ENCODE peak calls at places on chromosomes 2 and 18, in four cellular contexts. R is GM12878, D is HepG2, J is upper lobe of left lung. L is an unnamed sample.
A peak's percentile ranks its signal among the peaks of the same experiment; 100 is the strongest.

GRCh38 chr2:216012830-216013079 is 596 bp downstream of the MREG start:
- ATAC-seq in D (peak; percentile 32), R (no peak), J (no peak), L (no peak)

GRCh38 chr18:21441670-21442069 is 158.8 kb downstream of the ESCO1 start:
- ATAC-seq in J (no peak), D (no peak), R (no peak), L (no peak)

GRCh38 chr2:161139098-161139987 is 20.9 kb upstream of the TANK start:
- ATAC-seq in R (peak; percentile 55), D (no peak), J (no peak), L (peak; percentile 34)

GRCh38 chr2:47414682-47415458 is 11.9 kb downstream of the MSH2 start:
- ATAC-seq in J (no peak), R (peak; percentile 44), D (no peak), L (no peak)

GRCh38 chr2:62410926-62411456 is 95.0 kb downstream of the TMEM17 start:
- ATAC-seq in D (peak; percentile 44), J (no peak), R (no peak), L (peak; percentile 5)

GRCh38 chr2:234158812-234159211 is 108.3 kb downstream of the SPP2 start:
- ATAC-seq in J (no peak), R (no peak), D (no peak), L (no peak)

GRCh38 chr2:218375212-218375611 is 6.9 kb upstream of the SLC11A1 start:
- ATAC-seq in J (no peak), R (no peak), D (no peak), L (no peak)

GRCh38 chr2:134271758-134272157 is 17.9 kb downstream of the MGAT5 start:
- ATAC-seq in R (peak; percentile 53), D (no peak), J (no peak), L (no peak)

GRCh38 chr2:81324046-81324445 is 1019.5 kb upstream of the LRRTM1 start:
- ATAC-seq in R (peak; percentile 93), D (peak; percentile 45), J (no peak), L (no peak)

GRCh38 chr18:48492880-48493279 is 46.0 kb upstream of the CTIF start:
- ATAC-seq in R (no peak), D (no peak), J (no peak), L (no peak)

GRCh38 chr18:62939433-62939832 is 224.1 kb downstream of the PHLPP1 start:
- ATAC-seq in D (no peak), R (peak; percentile 20), J (no peak), L (peak; percentile 71)

GRCh38 chr2:240138275-240138984 is 2.0 kb downstream of the OTOS start:
- ATAC-seq in J (no peak), R (no peak), D (no peak), L (no peak)

GRCh38 chr2:216888907-216889622 is 29.2 kb upstream of the TNP1 start:
- ATAC-seq in D (no peak), J (no peak), R (no peak), L (no peak)

GRCh38 chr2:118242216-118242615 is 153.9 kb downstream of the INSIG2 start:
- ATAC-seq in J (no peak), D (peak; percentile 71), R (no peak), L (no peak)

GRCh38 chr2:206783718-206784117 is 18.3 kb downstream of the FASTKD2 start:
- ATAC-seq in R (peak; percentile 74), J (no peak), D (peak; percentile 96), L (no peak)

GRCh38 chr2:202290316-202290715 is 24.8 kb downstream of the NOP58 start:
- ATAC-seq in J (no peak), D (no peak), R (no peak), L (no peak)

GRCh38 chr18:11883153-11883552 is 25.0 kb downstream of the MPPE1 start:
- ATAC-seq in J (no peak), D (no peak), R (peak; percentile 97), L (no peak)

GRCh38 chr2:24046599-24046929 is 627 bp downstream of the WDCP start:
- ATAC-seq in D (no peak), J (no peak), R (no peak), L (no peak)

GRCh38 chr2:177165103-177165583 is 47.5 kb upstream of the HNRNPA3 start:
- ATAC-seq in J (peak; percentile 57), D (no peak), R (peak; percentile 22), L (peak; percentile 59)

GRCh38 chr2:197322729-197323720 is 12.4 kb upstream of the ANKRD44 start:
- ATAC-seq in J (no peak), R (peak; percentile 52), D (peak; percentile 89), L (no peak)

GRCh38 chr2:174794851-174795374 is 30.6 kb upstream of the CHRNA1 start:
- ATAC-seq in J (no peak), D (no peak), R (no peak), L (no peak)

GRCh38 chr2:136997550-136997949 is 232.2 kb downstream of the THSD7B start:
- ATAC-seq in D (no peak), R (no peak), J (no peak), L (no peak)

GRCh38 chr2:226131299-226131784 is 668.3 kb downstream of the IRS1 start:
- ATAC-seq in R (no peak), D (no peak), J (peak; percentile 71), L (no peak)

GRCh38 chr2:55839182-55839819 is 84.3 kb downstream of the EFEMP1 start:
- ATAC-seq in D (peak; percentile 97), R (no peak), J (peak; percentile 91), L (no peak)

GRCh38 chr2:1696472-1696871 is 47.8 kb downstream of the PXDN start:
- ATAC-seq in D (no peak), R (no peak), J (no peak), L (no peak)

GRCh38 chr2:118837067-118837466 is 10.4 kb downstream of the EN1 start:
- ATAC-seq in J (no peak), D (no peak), R (no peak), L (no peak)

GRCh38 chr2:171627412-171627811 is 59.9 kb upstream of the DYNC1I2 start:
- ATAC-seq in R (no peak), J (no peak), D (no peak), L (no peak)
- H3K9me3 ChIP-seq in R (no peaks in the 10 kb centered on the region), J (peaks cover 19% of the 10 kb centered on the region), D (peaks cover 31% of the 10 kb centered on the region), L (no peaks in the 10 kb centered on the region)

GRCh38 chr18:29164993-29165599 is 988.2 kb upstream of the CDH2 start:
- ATAC-seq in D (no peak), J (peak; percentile 49), R (no peak), L (peak; percentile 62)
- TF ChIP-seq EP300 in D (no peak), J (no peak), R (no peak), L (no peak)

GRCh38 chr18:35526476-35527120 is 28.8 kb upstream of the INO80C start:
- ATAC-seq in R (no peak), D (peak; percentile 40), J (peak; percentile 64), L (peak; percentile 27)

GRCh38 chr18:35528749-35529274 is 31.1 kb upstream of the INO80C start:
- ATAC-seq in R (no peak), J (no peak), D (no peak), L (no peak)

GRCh38 chr18:35524236-35524635 is 26.5 kb upstream of the INO80C start:
- ATAC-seq in J (peak; percentile 20), D (no peak), R (no peak), L (peak; percentile 44)

GRCh38 chr18:35522130-35522959 is 24.6 kb upstream of the INO80C start:
- ATAC-seq in R (no peak), D (peak; percentile 60), J (no peak), L (no peak)

GRCh38 chr18:35525795-35526475 is 28.2 kb upstream of the INO80C start:
- ATAC-seq in R (no peak), D (peak; percentile 58), J (peak; percentile 51), L (peak; percentile 18)
- H3K9me3 ChIP-seq in R (no peaks in the 10 kb centered on the region), D (peaks cover 3% of the 10 kb centered on the region), J (no peaks in the 10 kb centered on the region), L (no peaks in the 10 kb centered on the region)

GRCh38 chr2:221731432-221731831 is 159.3 kb upstream of the EPHA4 start:
- ATAC-seq in R (peak; percentile 61), D (peak; percentile 77), J (no peak), L (no peak)
- TF ChIP-seq EP300 in R (no peak), D (no peak), J (no peak), L (no peak)

GRCh38 chr2:16199882-16200590 is 259.7 kb downstream of the MYCN start:
- ATAC-seq in R (no peak), D (no peak), J (no peak), L (no peak)

GRCh38 chr2:16203069-16203468 is 262.7 kb downstream of the MYCN start:
- ATAC-seq in D (no peak), J (no peak), R (no peak), L (no peak)

GRCh38 chr2:16202643-16203020 is 262.3 kb downstream of the MYCN start:
- ATAC-seq in J (no peak), R (no peak), D (no peak), L (no peak)

GRCh38 chr2:16201876-16202642 is 261.7 kb downstream of the MYCN start:
- ATAC-seq in D (no peak), J (no peak), R (no peak), L (no peak)

DNA sequence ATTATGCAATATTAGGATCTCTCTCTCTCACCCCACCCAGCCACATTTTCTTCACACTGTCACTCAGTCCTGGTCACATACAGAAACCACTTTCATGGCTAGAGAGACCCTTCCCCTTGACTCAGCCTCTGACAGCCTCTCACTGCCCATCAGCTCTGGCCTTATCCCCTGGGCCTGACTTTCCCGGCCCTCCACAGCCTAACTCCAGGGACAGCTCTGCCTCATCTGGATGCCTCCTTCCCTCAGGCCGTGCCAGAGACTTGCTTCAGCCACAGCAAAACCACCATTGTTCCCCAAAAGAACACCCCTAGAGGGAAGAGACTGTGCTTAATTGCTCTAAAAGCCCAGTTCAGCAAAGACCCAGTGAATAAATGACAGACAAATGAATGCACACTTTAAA is 260.4 kb downstream of the MYCN start:
- ATAC-seq in D (no peak), R (no peak), J (no peak), L (no peak)
- H3K9me3 ChIP-seq in D (no peaks in the 10 kb centered on the region), R (no peaks in the 10 kb centered on the region), J (no peaks in the 10 kb centered on the region), L (no peaks in the 10 kb centered on the region)

DNA sequence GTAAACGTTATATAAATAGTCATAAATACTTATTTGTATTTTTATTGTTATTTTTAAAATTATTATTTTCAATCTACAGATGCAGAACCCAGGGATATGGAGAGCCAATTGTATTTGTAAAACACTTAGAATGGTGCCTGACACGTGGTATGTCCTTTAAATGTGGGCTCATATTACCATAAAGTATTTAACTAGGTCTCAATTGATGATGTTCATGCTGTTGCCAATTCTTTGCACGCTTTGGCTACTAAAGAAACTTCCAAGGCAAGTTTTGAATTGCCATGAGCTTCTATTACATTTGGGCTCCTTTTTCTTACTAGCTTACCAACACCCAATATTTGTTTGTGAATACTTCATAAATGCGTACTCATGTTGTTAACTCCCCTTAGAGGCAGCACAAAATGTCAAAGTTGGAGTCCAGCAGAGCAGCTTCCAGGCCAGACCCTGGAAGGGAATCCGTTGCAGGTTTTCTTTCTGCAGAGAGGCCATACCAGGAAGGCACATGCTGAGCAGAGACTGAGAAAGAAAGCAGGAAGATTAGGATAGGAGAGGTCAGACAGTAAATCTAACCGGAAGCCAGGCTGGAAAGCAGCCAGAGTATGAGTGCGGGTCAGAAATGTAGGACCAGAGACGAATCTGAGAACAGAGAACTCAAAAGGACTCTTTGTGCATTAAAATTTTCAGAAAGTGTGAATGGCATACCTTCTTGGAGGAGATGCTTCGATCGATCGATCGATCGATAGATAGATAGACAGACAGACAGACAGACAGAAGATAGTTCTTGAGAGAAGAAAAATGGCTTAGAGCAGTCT is 4.2 kb upstream of the NOSTRIN start:
- ATAC-seq in J (no peak), R (no peak), D (no peak), L (no peak)
- TF ChIP-seq EP300 in J (no peak), R (no peak), D (no peak), L (no peak)

GRCh38 chr18:77084757-77085035 is 47.9 kb downstream of the MBP start:
- ATAC-seq in R (no peak), D (no peak), J (no peak), L (peak; percentile 38)
- H3K9me3 ChIP-seq in R (no peaks in the 10 kb centered on the region), D (no peaks in the 10 kb centered on the region), J (no peaks in the 10 kb centered on the region), L (no peaks in the 10 kb centered on the region)

GRCh38 chr18:44509048-44509447 is 171.6 kb upstream of the SETBP1 start:
- ATAC-seq in R (no peak), D (no peak), J (no peak), L (no peak)
- TF ChIP-seq EP300 in R (no peak), D (no peak), J (no peak), L (no peak)